ENCODE peak calls at places on chromosomes 16 and 17, in nine cellular contexts. M is choroid plexus epithelial cell, E is AG10803, Y is AG04450, P is fibroblast of the aortic adventitia, W is tibial nerve, R is body of pancreas, O is ovary, N is testis. A is an unnamed sample.

GRCh38 chr16:521381-522210 is 5.9 kb upstream of the CAPN15 start:
- DNase-seq in M (no peak), E (no peak), Y (no peak), P (no peak), W (no peak), R (peak), O (no peak), N (no peak), A (no peak)

GRCh38 chr16:73404001-73404400 is 356.1 kb upstream of the ZFHX3 start:
- DNase-seq in M (no peak), E (no peak), Y (no peak), P (no peak), W (no peak), R (no peak), O (no peak), N (no peak), A (no peak)

GRCh38 chr17:68580236-68580903 is 20.8 kb downstream of the FAM20A start:
- DNase-seq in M (peak), E (peak), Y (no peak), P (peak), W (no peak), R (no peak), O (peak), N (no peak), A (peak)

GRCh38 chr17:40915199-40915661 is 22.2 kb downstream of the KRT23 start:
- DNase-seq in M (peak), E (peak), Y (peak), P (peak), W (no peak), R (no peak), O (no peak), N (no peak), A (peak)

GRCh38 chr16:88084881-88085280 is 133.6 kb downstream of the BANP start:
- DNase-seq in M (peak), E (peak), Y (no peak), P (peak), W (no peak), R (no peak), O (no peak), N (no peak), A (no peak)

GRCh38 chr17:71764507-71764906 is 356.3 kb upstream of the SOX9 start:
- DNase-seq in M (peak), E (no peak), Y (no peak), P (no peak), W (no peak), R (peak), O (no peak), N (peak), A (no peak)

GRCh38 chr17:80774146-80774545 is 217.5 kb upstream of the CHMP6 start:
- DNase-seq in M (no peak), E (no peak), Y (no peak), P (no peak), W (no peak), R (no peak), O (no peak), N (no peak), A (no peak)

GRCh38 chr16:48300391-48300856 is 53.1 kb upstream of the ABCC11 start:
- DNase-seq in M (peak), E (peak), Y (peak), P (peak), W (no peak), R (peak), O (no peak), N (no peak), A (no peak)

GRCh38 chr17:44898768-44899073 is 524 bp downstream of the EFTUD2 start:
- DNase-seq in M (peak), E (peak), Y (no peak), P (no peak), W (no peak), R (no peak), O (no peak), N (no peak), A (no peak)

GRCh38 chr17:18258356-18259038 is at the start of gene FLII:
- DNase-seq in M (peak), E (peak), Y (no peak), P (peak), W (no peak), R (peak), O (peak), N (peak), A (no peak)

GRCh38 chr17:55444471-55445441 is 23.1 kb upstream of the MMD start:
- DNase-seq in M (peak), E (no peak), Y (no peak), P (no peak), W (no peak), R (no peak), O (no peak), N (no peak), A (no peak)

GRCh38 chr17:81412490-81413093 is 17.3 kb downstream of the BAHCC1 start:
- DNase-seq in M (peak), E (no peak), Y (no peak), P (no peak), W (no peak), R (no peak), O (no peak), N (no peak), A (no peak)

GRCh38 chr16:25148568-25149215 is 37.1 kb downstream of the LCMT1 start:
- DNase-seq in M (peak), E (no peak), Y (no peak), P (no peak), W (no peak), R (no peak), O (no peak), N (no peak), A (no peak)

GRCh38 chr17:19313066-19313745 is 49.3 kb downstream of the B9D1 start:
- DNase-seq in M (no peak), E (no peak), Y (no peak), P (no peak), W (no peak), R (no peak), O (no peak), N (no peak), A (no peak)

GRCh38 chr17:64382184-64382583 is 8.5 kb downstream of the PECAM1 start:
- DNase-seq in M (no peak), E (no peak), Y (no peak), P (no peak), W (no peak), R (no peak), O (no peak), N (no peak), A (no peak)

DNA sequence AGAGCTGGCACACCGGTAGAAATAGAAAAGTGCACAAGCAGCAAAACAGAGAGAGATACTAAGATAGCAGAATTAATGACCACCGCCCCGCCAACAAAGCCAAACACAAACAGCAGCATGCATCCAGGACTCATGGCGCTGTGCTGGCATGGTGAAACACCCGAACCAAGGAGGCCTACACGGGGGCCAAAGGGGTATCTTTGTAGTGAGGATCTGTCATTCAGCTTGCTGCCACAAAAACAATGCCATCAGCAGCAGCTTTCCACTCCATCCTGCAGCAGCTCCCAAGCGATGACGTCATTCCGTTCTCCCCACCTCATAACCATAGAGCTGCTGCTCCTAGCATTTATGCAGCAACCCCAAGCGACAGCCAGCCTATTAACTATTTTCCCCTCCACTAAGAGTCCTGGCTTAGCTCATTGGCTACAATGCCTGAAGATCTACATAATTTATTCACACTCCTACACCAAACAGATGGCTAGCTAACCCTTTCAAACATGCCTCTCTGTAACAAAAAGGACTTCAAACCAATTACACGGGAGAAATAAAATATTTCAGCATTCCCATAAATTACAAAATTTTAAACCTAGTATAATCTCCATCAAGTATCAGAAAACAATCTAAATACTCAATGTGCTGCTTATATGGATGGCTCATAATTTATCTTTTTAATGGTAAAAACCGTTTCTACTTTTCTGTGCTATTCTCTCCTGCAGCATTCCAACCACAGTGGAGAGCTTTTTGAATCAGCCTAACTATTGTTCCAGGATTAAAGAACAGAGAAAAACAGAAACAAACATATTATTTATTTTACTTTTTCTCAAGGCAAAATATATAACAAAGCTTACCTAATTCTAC is 73.9 kb downstream of the SPAG9 start:
- DNase-seq in M (peak), E (peak), Y (peak), P (peak), W (peak), R (peak), O (peak), N (peak), A (no peak)
- H3K4me3 ChIP-seq in M (peak), E (peak), Y (peak), P (peak), W (peak), R (no peak), O (peak), N (peak), A (no peak)

GRCh38 chr16:89700649-89701424 is 668 bp downstream of the SPATA2L start:
- DNase-seq in M (peak), E (no peak), Y (no peak), P (no peak), W (no peak), R (peak), O (no peak), N (peak), A (no peak)
- TF ChIP-seq CTCF in M (no peak), E (peak), Y (peak), P (no peak), W (no peak), R (no peak), O (no peak), N (no peak), A (peak)

GRCh38 chr16:89257757-89258465 is 40.4 kb downstream of the ZNF778 start:
- DNase-seq in M (peak), E (no peak), Y (no peak), P (no peak), W (no peak), R (no peak), O (no peak), N (no peak), A (no peak)
- H3K4me3 ChIP-seq in M (peak), E (peak), Y (peak), P (no peak), W (no peak), R (no peak), O (peak), N (peak), A (peak)

GRCh38 chr17:57604771-57605733 is 140.0 kb downstream of the CCDC182 start:
- DNase-seq in M (peak), E (peak), Y (peak), P (peak), W (no peak), R (peak), O (peak), N (peak), A (no peak)
- TF ChIP-seq CTCF in M (no peak), E (no peak), Y (peak), P (no peak), W (no peak), R (no peak), O (no peak), N (no peak), A (no peak)

GRCh38 chr17:75075597-75076253 is 12.0 kb upstream of the SLC16A5 start:
- DNase-seq in M (no peak), E (no peak), Y (no peak), P (no peak), W (no peak), R (no peak), O (no peak), N (no peak), A (no peak)

GRCh38 chr17:75077490-75078096 is 10.2 kb upstream of the SLC16A5 start:
- DNase-seq in M (peak), E (peak), Y (no peak), P (no peak), W (no peak), R (peak), O (peak), N (peak), A (no peak)

GRCh38 chr17:75078097-75079022 is 9.4 kb upstream of the SLC16A5 start:
- DNase-seq in M (peak), E (peak), Y (peak), P (peak), W (no peak), R (peak), O (no peak), N (no peak), A (peak)

GRCh38 chr17:75079023-75079373 is 8.8 kb upstream of the SLC16A5 start:
- DNase-seq in M (no peak), E (no peak), Y (no peak), P (no peak), W (no peak), R (no peak), O (no peak), N (no peak), A (no peak)

GRCh38 chr17:75077072-75077489 is 10.7 kb upstream of the SLC16A5 start:
- DNase-seq in M (no peak), E (no peak), Y (no peak), P (no peak), W (no peak), R (peak), O (no peak), N (no peak), A (no peak)
- H3K4me3 ChIP-seq in M (peak), E (no peak), Y (no peak), P (no peak), W (peak), R (no peak), O (peak), N (peak), A (peak)

GRCh38 chr17:16924701-16925440 is 47.0 kb downstream of the TNFRSF13B start:
- DNase-seq in M (no peak), E (no peak), Y (no peak), P (no peak), W (peak), R (no peak), O (no peak), N (no peak), A (no peak)

GRCh38 chr17:16920628-16921020 is 51.3 kb downstream of the TNFRSF13B start:
- DNase-seq in M (no peak), E (no peak), Y (no peak), P (no peak), W (no peak), R (no peak), O (no peak), N (no peak), A (no peak)

GRCh38 chr17:16923097-16923903 is 48.6 kb downstream of the TNFRSF13B start:
- DNase-seq in M (no peak), E (no peak), Y (no peak), P (no peak), W (peak), R (peak), O (no peak), N (no peak), A (no peak)

GRCh38 chr17:16923904-16924700 is 47.8 kb downstream of the TNFRSF13B start:
- DNase-seq in M (no peak), E (no peak), Y (no peak), P (no peak), W (peak), R (no peak), O (no peak), N (no peak), A (no peak)

DNA sequence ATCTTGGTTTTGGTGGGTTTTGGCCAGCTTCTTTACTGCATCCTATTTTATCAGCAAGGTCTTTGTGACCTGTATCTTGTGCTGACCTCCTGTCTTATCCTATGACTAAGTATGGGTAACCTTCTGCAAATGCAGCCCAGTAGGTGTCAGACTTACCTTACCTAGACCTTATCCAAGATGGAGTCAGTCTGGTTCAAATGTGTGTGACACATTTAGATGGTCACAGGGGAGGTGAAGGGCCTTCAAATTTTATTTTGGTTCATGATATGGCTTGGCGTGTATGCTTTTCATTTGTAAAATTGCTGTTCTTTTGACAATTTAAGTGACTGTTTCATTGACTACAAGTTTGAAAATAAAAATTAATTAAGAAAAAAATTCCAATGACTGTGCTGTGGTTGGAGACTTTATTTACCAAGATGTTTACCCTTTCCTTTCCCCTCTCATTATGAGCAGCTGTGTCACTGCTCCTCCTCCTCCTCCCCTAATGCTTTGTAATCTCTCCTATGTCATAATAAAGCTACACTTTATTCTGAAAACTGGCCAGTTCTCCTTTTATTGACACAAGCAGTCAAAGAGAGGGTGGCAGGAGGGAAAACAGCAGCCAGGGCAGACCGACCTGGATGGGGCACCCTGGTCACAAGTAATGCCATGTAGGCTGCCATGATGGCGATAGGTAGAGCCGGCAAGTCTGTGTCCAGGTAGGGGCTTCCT is 49.4 kb downstream of the TNFRSF13B start:
- DNase-seq in M (peak), E (no peak), Y (no peak), P (no peak), W (peak), R (no peak), O (no peak), N (no peak), A (no peak)
- TF ChIP-seq CTCF in M (peak), E (no peak), Y (peak), P (no peak), W (no peak), R (no peak), O (no peak), N (no peak), A (peak)